ENCODE peak calls at places on chromosomes 16 and 17, in six cellular contexts. D is neuronal stem cell, Q is H1, K is H9, B is IMR-90, V is mesenchymal stem cell. F is an unnamed sample.

GRCh38 chr16:81443688-81444447 is 740 bp upstream of the CMIP start:
- DNase-seq in D (no peak), Q (no peak), K (peak), B (no peak), V (no peak), F (peak)

GRCh38 chr16:1526608-1527555 is 6.6 kb upstream of the TMEM204 start:
- DNase-seq in D (no peak), Q (no peak), K (no peak), B (no peak), V (no peak), F (no peak)

GRCh38 chr17:3697157-3697515 is 1.2 kb upstream of the P2RX5 start:
- DNase-seq in D (no peak), Q (no peak), K (no peak), B (no peak), V (no peak), F (no peak)

GRCh38 chr17:29140631-29141483 is 39.3 kb downstream of the MYO18A start:
- DNase-seq in D (no peak), Q (no peak), K (no peak), B (peak), V (peak), F (no peak)

GRCh38 chr17:18960241-18960665 is 8.3 kb downstream of the SLC5A10 start:
- DNase-seq in D (no peak), Q (no peak), K (no peak), B (no peak), V (no peak), F (no peak)

GRCh38 chr17:58487589-58488427 is at the start of gene HSF5:
- DNase-seq in D (no peak), Q (no peak), K (peak), B (no peak), V (no peak), F (no peak)

GRCh38 chr16:84507011-84507982 is 2.8 kb upstream of the MEAK7 start:
- DNase-seq in D (no peak), Q (no peak), K (no peak), B (no peak), V (no peak), F (peak)

GRCh38 chr16:50735629-50736122 is 6.2 kb upstream of the CYLD start:
- DNase-seq in D (no peak), Q (no peak), K (no peak), B (no peak), V (no peak), F (no peak)

GRCh38 chr16:200388-200787 is 20.1 kb downstream of the HBQ1 start:
- DNase-seq in D (no peak), Q (no peak), K (no peak), B (peak), V (peak), F (peak)

GRCh38 chr17:75891022-75891604 is 5.6 kb downstream of the TRIM65 start:
- DNase-seq in D (no peak), Q (no peak), K (no peak), B (no peak), V (no peak), F (no peak)

GRCh38 chr16:57751539-57752202 is 16.1 kb downstream of the KATNB1 start:
- DNase-seq in D (no peak), Q (no peak), K (no peak), B (no peak), V (no peak), F (no peak)

GRCh38 chr16:54285414-54286066 is 1.0 kb downstream of the IRX3 start:
- DNase-seq in D (peak), Q (no peak), K (peak), B (no peak), V (no peak), F (no peak)

GRCh38 chr17:31739300-31739699 is 119.7 kb downstream of the COPRS start:
- DNase-seq in D (no peak), Q (no peak), K (no peak), B (peak), V (peak), F (no peak)

GRCh38 chr16:56314244-56314850 is 111.0 kb downstream of the AMFR start:
- DNase-seq in D (no peak), Q (no peak), K (no peak), B (no peak), V (no peak), F (peak)

GRCh38 chr17:55734128-55734781 is 11.6 kb upstream of the TMEM100 start:
- DNase-seq in D (no peak), Q (no peak), K (peak), B (peak), V (peak), F (no peak)

GRCh38 chr17:19728114-19728495 is 11.7 kb upstream of the SLC47A2 start:
- DNase-seq in D (no peak), Q (no peak), K (no peak), B (peak), V (peak), F (peak)

GRCh38 chr17:76000755-76001521 is at the start of gene CDK3:
- DNase-seq in D (no peak), Q (no peak), K (no peak), B (no peak), V (no peak), F (no peak)

GRCh38 chr16:75632857-75633256 is 9.8 kb upstream of the ADAT1 start:
- DNase-seq in D (no peak), Q (no peak), K (no peak), B (no peak), V (no peak), F (no peak)

GRCh38 chr16:47046726-47047602 is 73.5 kb upstream of the DNAJA2 start:
- DNase-seq in D (no peak), Q (no peak), K (no peak), B (no peak), V (no peak), F (no peak)

GRCh38 chr16:29710227-29711219 is 31.5 kb downstream of the QPRT start:
- DNase-seq in D (no peak), Q (no peak), K (peak), B (peak), V (peak), F (peak)
- H2AFZ ChIP-seq in D (peak), Q (no peak), K (no peak), B (peak), V (no peak), F (no peak)

GRCh38 chr16:53147500-53148065 is 92.8 kb downstream of the CHD9 start:
- DNase-seq in D (no peak), Q (no peak), K (no peak), B (no peak), V (no peak), F (no peak)
- H3K23ac ChIP-seq in D (no peak), Q (no peak), K (no peak), B (no peak), V (no peak), F (no peak)

GRCh38 chr17:38350035-38350434 is 1.6 kb upstream of the SOCS7 start:
- DNase-seq in D (no peak), Q (no peak), K (no peak), B (no peak), V (no peak), F (no peak)
- H4K91ac ChIP-seq in D (no peak), Q (no peak), K (no peak), B (no peak), V (no peak), F (no peak)

GRCh38 chr16:89697616-89698331 is 3.7 kb downstream of the SPATA2L start:
- DNase-seq in D (no peak), Q (no peak), K (no peak), B (no peak), V (no peak), F (no peak)

GRCh38 chr16:89701425-89702406 is at the start of gene SPATA2L:
- DNase-seq in D (peak), Q (peak), K (peak), B (peak), V (peak), F (peak)

GRCh38 chr16:89700100-89700648 is 1.3 kb downstream of the SPATA2L start:
- DNase-seq in D (peak), Q (peak), K (peak), B (peak), V (peak), F (peak)

GRCh38 chr16:89704281-89704680 is 2.8 kb upstream of the SPATA2L start:
- DNase-seq in D (no peak), Q (no peak), K (no peak), B (no peak), V (no peak), F (no peak)

GRCh38 chr16:89700649-89701424 is 668 bp downstream of the SPATA2L start:
- DNase-seq in D (no peak), Q (no peak), K (peak), B (peak), V (peak), F (peak)
- H2AFZ ChIP-seq in D (peak), Q (no peak), K (no peak), B (peak), V (peak), F (peak)

GRCh38 chr17:17860761-17861107 is 23.9 kb upstream of the SREBF1 start:
- DNase-seq in D (no peak), Q (no peak), K (no peak), B (no peak), V (no peak), F (no peak)

GRCh38 chr17:17855976-17856375 is 19.2 kb upstream of the SREBF1 start:
- DNase-seq in D (no peak), Q (no peak), K (no peak), B (no peak), V (no peak), F (no peak)

GRCh38 chr17:17856386-17856785 is 19.6 kb upstream of the SREBF1 start:
- DNase-seq in D (no peak), Q (no peak), K (no peak), B (no peak), V (no peak), F (no peak)

GRCh38 chr17:17857496-17857895 is 20.7 kb upstream of the SREBF1 start:
- DNase-seq in D (no peak), Q (no peak), K (no peak), B (no peak), V (no peak), F (no peak)

DNA sequence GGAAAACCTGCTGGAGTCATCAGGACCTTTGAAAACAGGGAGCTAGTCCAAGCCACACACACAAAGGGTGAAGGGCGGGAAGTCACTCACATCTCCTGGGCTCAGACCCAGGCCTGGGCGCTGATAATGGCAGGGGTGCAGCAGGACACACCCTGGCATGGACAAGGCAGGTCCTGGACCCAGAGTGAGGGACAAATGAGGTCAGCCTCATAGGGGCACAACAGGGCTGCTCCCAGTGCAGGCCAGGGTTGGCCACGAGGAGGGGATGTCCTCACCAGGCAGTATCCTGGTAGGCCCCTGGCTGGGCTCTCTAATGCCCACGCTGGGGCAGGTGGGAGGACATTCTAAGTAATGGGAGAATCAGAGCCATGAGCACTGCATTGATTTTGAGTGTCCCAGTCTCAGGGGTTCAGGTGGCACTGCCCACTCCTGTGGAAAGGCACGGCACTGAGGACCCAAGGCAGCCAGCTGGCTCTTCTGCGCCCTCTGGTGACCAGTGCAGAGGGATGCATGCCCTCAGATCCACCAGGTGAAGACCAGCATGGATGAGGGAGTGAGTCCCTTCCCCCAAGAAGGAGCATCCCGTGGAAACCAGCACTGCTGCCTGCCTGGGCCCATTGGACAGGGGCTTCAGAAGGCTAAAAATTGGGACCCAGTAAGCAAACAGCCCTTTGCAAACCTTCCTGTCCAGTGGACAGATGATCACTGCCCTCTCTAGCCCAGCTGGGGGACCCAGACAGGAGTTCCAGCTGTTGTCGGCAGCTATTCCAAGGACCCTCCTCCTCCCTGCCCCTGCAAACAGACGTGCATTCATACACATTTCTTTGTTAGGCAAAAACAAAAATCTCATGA is 23.3 kb upstream of the SREBF1 start:
- DNase-seq in D (peak), Q (no peak), K (peak), B (peak), V (peak), F (peak)
- H3K23ac ChIP-seq in D (peak), Q (no peak), K (no peak), B (no peak), V (no peak), F (no peak)

GRCh38 chr17:47727704-47728036 is 5.4 kb upstream of the TBX21 start:
- DNase-seq in D (no peak), Q (no peak), K (no peak), B (no peak), V (no peak), F (no peak)
- H4K91ac ChIP-seq in D (peak), Q (no peak), K (no peak), B (no peak), V (no peak), F (no peak)

GRCh38 chr16:8868272-8869211 is at the start of gene CARHSP1:
- DNase-seq in D (peak), Q (peak), K (peak), B (peak), V (peak), F (peak)
- H2AFZ ChIP-seq in D (peak), Q (peak), K (no peak), B (peak), V (peak), F (peak)

GRCh38 chr17:49965522-49965905 is 3.5 kb upstream of the DLX4 start:
- DNase-seq in D (no peak), Q (no peak), K (no peak), B (no peak), V (no peak), F (no peak)

GRCh38 chr17:49963277-49963625 is 5.7 kb upstream of the DLX4 start:
- DNase-seq in D (no peak), Q (no peak), K (no peak), B (no peak), V (no peak), F (no peak)

GRCh38 chr17:49966767-49967166 is 2.2 kb upstream of the DLX4 start:
- DNase-seq in D (no peak), Q (no peak), K (no peak), B (no peak), V (no peak), F (no peak)

GRCh38 chr17:49963626-49964538 is 5.1 kb upstream of the DLX4 start:
- DNase-seq in D (no peak), Q (no peak), K (peak), B (no peak), V (peak), F (peak)

GRCh38 chr17:49964539-49965521 is 4.2 kb upstream of the DLX4 start:
- DNase-seq in D (no peak), Q (no peak), K (peak), B (no peak), V (peak), F (no peak)
- H3K23ac ChIP-seq in D (peak), Q (no peak), K (no peak), B (no peak), V (peak), F (no peak)

GRCh38 chr17:81931189-81931556 is 3.6 kb upstream of the MAFG start:
- DNase-seq in D (no peak), Q (no peak), K (no peak), B (no peak), V (no peak), F (no peak)

GRCh38 chr17:81931557-81932332 is 4.2 kb upstream of the MAFG start:
- DNase-seq in D (no peak), Q (no peak), K (no peak), B (no peak), V (no peak), F (no peak)

GRCh38 chr17:81934098-81934757 is 2.9 kb downstream of the PYCR1 start:
- DNase-seq in D (no peak), Q (no peak), K (no peak), B (no peak), V (no peak), F (no peak)

GRCh38 chr17:81933178-81933699 is 3.9 kb downstream of the PYCR1 start:
- DNase-seq in D (no peak), Q (no peak), K (no peak), B (no peak), V (no peak), F (no peak)

DNA sequence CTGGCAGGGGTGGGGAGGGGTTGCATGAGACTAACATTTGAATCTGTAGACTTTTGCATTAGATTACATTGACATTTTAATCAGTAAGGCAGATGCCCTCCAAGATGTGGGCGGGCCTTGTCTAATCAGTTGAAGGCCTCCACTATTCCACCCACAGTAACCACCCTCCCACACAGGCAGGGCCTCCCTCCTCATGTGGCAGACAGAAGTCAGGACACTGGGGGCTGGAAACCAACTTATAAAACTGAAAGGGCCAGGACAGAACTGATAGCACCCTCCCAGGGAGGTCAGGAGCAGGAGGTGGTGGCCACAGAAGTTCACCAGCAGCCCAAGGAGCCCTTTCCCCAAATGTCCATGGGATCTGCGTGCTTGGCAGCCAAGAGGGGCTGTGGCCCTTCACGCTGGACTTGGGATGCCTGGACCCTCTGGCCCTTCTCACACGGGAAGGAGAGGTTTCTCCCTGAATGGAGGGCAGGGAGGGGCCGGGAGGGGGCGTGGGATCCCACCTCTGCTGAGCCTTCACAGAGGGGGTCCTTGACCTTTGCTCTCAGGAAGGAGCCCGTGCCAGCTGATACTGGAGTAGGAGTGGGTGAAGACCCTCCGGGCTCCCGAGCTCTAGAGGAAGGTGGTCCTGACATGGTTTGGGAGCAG is 4.6 kb downstream of the PYCR1 start:
- DNase-seq in D (no peak), Q (no peak), K (no peak), B (no peak), V (no peak), F (no peak)
- H4K91ac ChIP-seq in D (no peak), Q (no peak), K (no peak), B (no peak), V (no peak), F (no peak)